ENCODE peak calls at places on chromosomes 3 and 15, in five cellular contexts. T is bronchial epithelial cell, C is lung, U is neural progenitor cell, L is lower lobe of right lung. O is an unnamed sample.

GRCh38 chr3:36418296-36418695 is 38.0 kb downstream of the STAC start:
- DNase-seq in L (no peak), U (no peak), C (no peak), T (peak), O (peak)

GRCh38 chr15:89115547-89115946 is 27.3 kb downstream of the ABHD2 start:
- DNase-seq in T (peak), U (no peak), C (no peak), L (no peak), O (peak)

GRCh38 chr3:190055773-190056172 is 64.9 kb downstream of the P3H2 start:
- DNase-seq in U (no peak), L (no peak), C (no peak), T (no peak), O (no peak)

GRCh38 chr3:180478695-180479094 is 123.3 kb upstream of the TTC14 start:
- DNase-seq in C (no peak), T (no peak), L (no peak), U (no peak), O (no peak)

GRCh38 chr15:67943961-67944674 is 104.3 kb upstream of the RNU6-1 start:
- DNase-seq in U (no peak), T (no peak), C (no peak), L (peak), O (no peak)

GRCh38 chr3:46733026-46733800 is 15.5 kb upstream of the PRSS50 start:
- DNase-seq in C (peak), T (peak), U (no peak), L (no peak), O (peak)

GRCh38 chr3:123789760-123790159 is 94.4 kb downstream of the MYLK start:
- DNase-seq in U (no peak), T (no peak), C (no peak), L (no peak), O (no peak)

GRCh38 chr3:47250309-47251060 is 32.1 kb downstream of the KIF9 start:
- DNase-seq in C (peak), U (peak), L (peak), T (peak), O (peak)

GRCh38 chr15:94075349-94075748 is 156.0 kb upstream of the MCTP2 start:
- DNase-seq in C (no peak), T (no peak), L (no peak), U (no peak), O (no peak)

GRCh38 chr15:47718474-47719440 is 1.5 kb downstream of the SEMA6D start:
- DNase-seq in L (no peak), C (no peak), T (no peak), U (peak), O (peak)

GRCh38 chr3:127819086-127819485 is 3.2 kb downstream of the MGLL start:
- DNase-seq in C (no peak), L (no peak), T (no peak), U (no peak), O (peak)

GRCh38 chr3:122688996-122689395 is 8.4 kb downstream of the PARP14 start:
- DNase-seq in T (peak), L (no peak), U (no peak), C (no peak), O (peak)

GRCh38 chr15:74514039-74514438 is 27.0 kb upstream of the ARID3B start:
- DNase-seq in L (no peak), T (no peak), C (no peak), U (no peak), O (no peak)

GRCh38 chr3:2377281-2377680 is 278.6 kb downstream of the CNTN4 start:
- DNase-seq in U (no peak), C (no peak), T (no peak), L (no peak), O (no peak)

GRCh38 chr3:125220183-125220582 is 7.6 kb upstream of the SLC12A8 start:
- DNase-seq in U (no peak), C (no peak), T (no peak), L (no peak), O (no peak)

GRCh38 chr3:115982121-115982520 is 358.8 kb downstream of the GAP43 start:
- DNase-seq in T (no peak), C (no peak), U (no peak), L (no peak), O (no peak)

GRCh38 chr3:108907194-108907593 is 46.5 kb downstream of the GUCA1C start:
- DNase-seq in L (no peak), T (no peak), U (no peak), C (no peak), O (no peak)

GRCh38 chr3:111735271-111735758 is 123.8 kb upstream of the PHLDB2 start:
- DNase-seq in C (no peak), T (peak), U (no peak), L (no peak), O (peak)

GRCh38 chr15:84949043-84949442 is 32.6 kb upstream of the PDE8A start:
- DNase-seq in U (no peak), C (no peak), T (no peak), L (no peak), O (no peak)

GRCh38 chr15:57534279-57534678 is 57.4 kb upstream of the MYZAP start:
- DNase-seq in C (no peak), T (no peak), U (no peak), L (no peak), O (no peak)

GRCh38 chr3:146313411-146314111 is 62.7 kb upstream of the PLSCR4 start:
- DNase-seq in T (peak), L (no peak), C (no peak), U (no peak), O (peak)

GRCh38 chr3:160945346-160945745 is 159.8 kb downstream of the B3GALNT1 start:
- DNase-seq in U (no peak), L (no peak), T (no peak), C (no peak), O (no peak)

GRCh38 chr3:148930785-148931184 is 60.6 kb upstream of the GYG1 start:
- DNase-seq in T (peak), U (no peak), C (no peak), L (no peak), O (peak)

GRCh38 chr3:174125267-174125844 is 727.8 kb downstream of the NLGN1 start:
- DNase-seq in U (peak), C (no peak), L (no peak), T (peak), O (peak)

GRCh38 chr3:169044341-169045113 is 619.0 kb downstream of the MECOM start:
- DNase-seq in L (no peak), U (no peak), T (peak), C (no peak), O (peak)

GRCh38 chr15:42084465-42085235 is 9.7 kb downstream of the PLA2G4D start:
- DNase-seq in U (peak), L (peak), T (peak), C (peak), O (peak)

GRCh38 chr3:147407495-147408179 is 1.3 kb upstream of the ZIC4 start:
- DNase-seq in U (peak), L (no peak), C (no peak), T (no peak), O (no peak)

GRCh38 chr3:197487911-197488391 is 67.8 kb downstream of the BDH1 start:
- DNase-seq in C (no peak), U (no peak), L (no peak), T (peak), O (peak)

GRCh38 chr15:58467121-58467721 is 35.4 kb downstream of the LIPC start:
- DNase-seq in C (no peak), L (no peak), T (no peak), U (peak), O (no peak)

DNA sequence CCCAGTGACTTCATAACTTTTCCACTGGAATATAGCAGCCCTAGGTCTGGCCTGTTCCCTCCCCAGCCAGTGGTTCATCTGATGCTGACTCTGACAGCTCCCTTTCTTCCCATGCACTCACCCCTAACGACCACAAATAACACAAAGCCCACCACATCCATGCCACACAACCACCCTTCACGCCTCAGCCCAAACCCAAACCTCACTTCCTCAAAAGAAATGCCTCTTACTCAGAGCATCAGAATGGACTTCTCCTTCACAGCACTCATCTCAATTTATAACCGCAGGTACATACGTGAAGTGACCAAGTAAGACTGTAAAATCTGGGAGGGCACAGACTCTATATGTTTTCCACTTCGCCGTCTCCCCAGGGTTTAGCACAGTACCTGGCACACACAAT is 1.1 kb downstream of the RBSN start:
- DNase-seq in C (no peak), U (no peak), T (peak), L (no peak), O (peak)
- H3K4me3 ChIP-seq in C (peak), U (peak), T (peak), L (peak), O (peak)

GRCh38 chr3:8095724-8096123 is 405.9 kb upstream of the LMCD1 start:
- DNase-seq in L (no peak), C (no peak), T (peak), U (peak), O (peak)

GRCh38 chr3:8094415-8094814 is 407.2 kb upstream of the LMCD1 start:
- DNase-seq in L (no peak), U (no peak), T (no peak), C (no peak), O (no peak)

DNA sequence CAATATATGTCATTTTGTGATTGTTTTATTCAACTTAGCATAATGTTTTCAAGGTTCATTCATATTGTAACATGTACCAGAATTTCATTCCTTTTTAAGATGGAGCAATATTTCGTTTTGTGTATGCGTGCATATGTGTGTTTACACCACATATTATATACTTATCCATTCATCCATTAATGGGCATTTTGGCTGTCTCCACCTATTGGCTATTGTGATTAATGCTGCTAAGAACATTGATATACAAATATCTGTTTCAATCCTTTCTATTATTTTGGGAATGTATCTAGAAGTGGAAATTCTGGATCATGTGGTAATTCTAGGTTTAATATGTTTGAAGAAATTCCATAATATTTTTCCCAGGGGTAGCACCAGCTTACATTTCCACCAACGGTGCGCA is 403.9 kb upstream of the LMCD1 start:
- DNase-seq in U (no peak), L (no peak), T (no peak), C (no peak), O (no peak)
- TF ChIP-seq CTCF in U (peak), L (no peak), T (no peak), C (no peak), O (no peak)

DNA sequence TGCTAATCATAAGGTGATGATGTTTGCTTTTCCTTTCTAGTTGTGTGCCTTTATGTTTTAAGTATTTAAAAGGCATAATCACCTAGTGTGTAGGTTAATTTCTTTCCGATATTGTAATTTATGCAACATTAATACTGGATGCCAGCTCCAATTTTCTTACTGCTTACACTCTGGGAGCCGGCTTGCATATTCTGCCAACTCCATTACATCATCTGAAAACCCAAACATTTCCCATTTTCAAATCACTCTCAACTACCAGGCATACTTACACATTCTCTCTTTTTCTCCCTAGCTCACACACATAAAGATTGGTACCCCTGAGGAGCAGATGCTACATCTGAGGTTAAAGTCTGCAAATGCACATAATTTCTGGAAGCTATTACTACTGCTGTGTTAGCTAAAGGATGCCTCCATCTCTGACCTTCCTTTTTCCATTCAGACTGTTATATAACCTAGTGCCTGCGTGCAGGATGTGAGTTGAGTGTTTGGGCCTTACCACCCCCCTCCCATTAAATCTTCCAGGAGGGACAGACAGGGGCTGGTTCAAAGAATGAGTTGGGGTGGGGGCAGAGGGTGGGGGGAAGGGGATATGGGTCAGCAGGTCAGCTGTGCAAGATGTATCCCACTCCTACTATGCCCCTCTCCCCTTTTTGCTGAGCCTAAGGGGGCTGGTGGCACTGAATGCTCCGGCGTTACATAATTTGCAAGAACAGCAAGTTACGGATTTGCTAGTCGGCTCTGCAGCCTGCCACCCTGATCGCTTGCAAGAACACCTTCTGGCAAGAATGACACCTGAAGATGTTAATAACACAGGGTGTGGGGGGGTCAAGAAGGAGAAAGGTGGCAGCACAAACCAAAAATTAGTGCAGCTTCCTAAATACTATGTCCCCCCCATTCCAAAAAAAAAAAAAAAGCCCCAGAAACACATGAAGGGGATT is 2.5 kb downstream of the RORA start:
- DNase-seq in L (no peak), U (no peak), C (no peak), T (no peak), O (no peak)
- H3K4me3 ChIP-seq in L (peak), U (peak), C (no peak), T (no peak), O (peak)

GRCh38 chr3:184486614-184487013 is 75.0 kb upstream of the EPHB3 start:
- DNase-seq in L (no peak), T (no peak), U (no peak), C (no peak), O (no peak)
- TF ChIP-seq CTCF in L (no peak), T (no peak), U (no peak), C (no peak), O (no peak)

GRCh38 chr15:99507016-99507731 is 58.6 kb upstream of the MEF2A start:
- DNase-seq in U (no peak), L (no peak), T (no peak), C (no peak), O (no peak)
- H3K4me3 ChIP-seq in U (no peak), L (no peak), T (no peak), C (no peak), O (no peak)